ENCODE peak calls at places on chromosomes 1 and 21, in nine cellular contexts. One of them, this sample, is unnamed.

GRCh38 chr1:196401454-196401838 is 206.8 kb downstream of the KCNT2 start:
- DNase-seq in COLO829: no peak
- DNase-seq in activated naive CD8-positive, alpha-beta T cell treated with anti-CD3 and anti-CD28 coated beads for 36 hours: no peak
- DNase-seq in adipocyte: no peak
- DNase-seq in neural crest cell: no peak
- DNase-seq in stimulated activated CD8-positive, alpha-beta memory T cell treated with anti-CD3 and anti-CD28 coated beads, Interleukin-7, amount 100 ng/mL, for 24 hours: no peak
- DNase-seq in nucleus accumbens: no peak
- DNase-seq in NCI-H510A treated with DMSO at 0.1 percent for 48 hours: no peak
- DNase-seq in activated T-helper 1 cell treated with anti-CD3 and anti-CD28 coated beads, Interleukin-2, amount 50 U/mL, for 16 hours: no peak
- DNase-seq in this sample: no peak

GRCh38 chr1:156908541-156908940 is 11.9 kb upstream of the LRRC71 start:
- DNase-seq in COLO829: no peak
- DNase-seq in activated naive CD8-positive, alpha-beta T cell treated with anti-CD3 and anti-CD28 coated beads for 36 hours: no peak
- DNase-seq in adipocyte: no peak
- DNase-seq in neural crest cell: no peak
- DNase-seq in stimulated activated CD8-positive, alpha-beta memory T cell treated with anti-CD3 and anti-CD28 coated beads, Interleukin-7, amount 100 ng/mL, for 24 hours: no peak
- DNase-seq in nucleus accumbens: no peak
- DNase-seq in NCI-H510A treated with DMSO at 0.1 percent for 48 hours: no peak
- DNase-seq in activated T-helper 1 cell treated with anti-CD3 and anti-CD28 coated beads, Interleukin-2, amount 50 U/mL, for 16 hours: no peak
- DNase-seq in this sample: no peak

GRCh38 chr1:95652423-95652958 is 418.5 kb downstream of the RWDD3 start:
- DNase-seq in COLO829: no peak
- DNase-seq in activated naive CD8-positive, alpha-beta T cell treated with anti-CD3 and anti-CD28 coated beads for 36 hours: no peak
- DNase-seq in adipocyte: no peak
- DNase-seq in neural crest cell: no peak
- DNase-seq in stimulated activated CD8-positive, alpha-beta memory T cell treated with anti-CD3 and anti-CD28 coated beads, Interleukin-7, amount 100 ng/mL, for 24 hours: no peak
- DNase-seq in nucleus accumbens: no peak
- DNase-seq in NCI-H510A treated with DMSO at 0.1 percent for 48 hours: no peak
- DNase-seq in activated T-helper 1 cell treated with anti-CD3 and anti-CD28 coated beads, Interleukin-2, amount 50 U/mL, for 16 hours: no peak
- DNase-seq in this sample: no peak

GRCh38 chr21:41816583-41817165 is 49.8 kb upstream of the RIPK4 start:
- DNase-seq in COLO829: peak; percentile 18
- DNase-seq in activated naive CD8-positive, alpha-beta T cell treated with anti-CD3 and anti-CD28 coated beads for 36 hours: peak; percentile 54
- DNase-seq in adipocyte: peak; percentile 77
- DNase-seq in neural crest cell: peak; percentile 57
- DNase-seq in stimulated activated CD8-positive, alpha-beta memory T cell treated with anti-CD3 and anti-CD28 coated beads, Interleukin-7, amount 100 ng/mL, for 24 hours: peak; percentile 12
- DNase-seq in nucleus accumbens: no peak
- DNase-seq in NCI-H510A treated with DMSO at 0.1 percent for 48 hours: peak; percentile 33
- DNase-seq in activated T-helper 1 cell treated with anti-CD3 and anti-CD28 coated beads, Interleukin-2, amount 50 U/mL, for 16 hours: no peak
- DNase-seq in this sample: peak; percentile 83

GRCh38 chr1:231039161-231040018 is 664 bp downstream of the FAM89A start:
- DNase-seq in COLO829: peak; percentile 29
- DNase-seq in activated naive CD8-positive, alpha-beta T cell treated with anti-CD3 and anti-CD28 coated beads for 36 hours: peak; percentile 52
- DNase-seq in adipocyte: peak; percentile 78
- DNase-seq in neural crest cell: peak; percentile 32
- DNase-seq in stimulated activated CD8-positive, alpha-beta memory T cell treated with anti-CD3 and anti-CD28 coated beads, Interleukin-7, amount 100 ng/mL, for 24 hours: no peak
- DNase-seq in nucleus accumbens: no peak
- DNase-seq in NCI-H510A treated with DMSO at 0.1 percent for 48 hours: peak; percentile 21
- DNase-seq in activated T-helper 1 cell treated with anti-CD3 and anti-CD28 coated beads, Interleukin-2, amount 50 U/mL, for 16 hours: peak; percentile 6
- DNase-seq in this sample: peak; percentile 55

GRCh38 chr1:1435094-1435903 is at the start of gene VWA1:
- DNase-seq in COLO829: peak; percentile 70
- DNase-seq in activated naive CD8-positive, alpha-beta T cell treated with anti-CD3 and anti-CD28 coated beads for 36 hours: peak; percentile 82
- DNase-seq in adipocyte: peak; percentile 83
- DNase-seq in neural crest cell: peak; percentile 61
- DNase-seq in stimulated activated CD8-positive, alpha-beta memory T cell treated with anti-CD3 and anti-CD28 coated beads, Interleukin-7, amount 100 ng/mL, for 24 hours: peak; percentile 38
- DNase-seq in nucleus accumbens: no peak
- DNase-seq in NCI-H510A treated with DMSO at 0.1 percent for 48 hours: peak; percentile 92
- DNase-seq in activated T-helper 1 cell treated with anti-CD3 and anti-CD28 coated beads, Interleukin-2, amount 50 U/mL, for 16 hours: no peak
- DNase-seq in this sample: peak; percentile 92

GRCh38 chr1:101314244-101314643 is 77.4 kb downstream of the S1PR1 start:
- DNase-seq in COLO829: no peak
- DNase-seq in activated naive CD8-positive, alpha-beta T cell treated with anti-CD3 and anti-CD28 coated beads for 36 hours: no peak
- DNase-seq in adipocyte: peak; percentile 24
- DNase-seq in neural crest cell: no peak
- DNase-seq in stimulated activated CD8-positive, alpha-beta memory T cell treated with anti-CD3 and anti-CD28 coated beads, Interleukin-7, amount 100 ng/mL, for 24 hours: no peak
- DNase-seq in nucleus accumbens: no peak
- DNase-seq in NCI-H510A treated with DMSO at 0.1 percent for 48 hours: no peak
- DNase-seq in activated T-helper 1 cell treated with anti-CD3 and anti-CD28 coated beads, Interleukin-2, amount 50 U/mL, for 16 hours: no peak
- DNase-seq in this sample: no peak

GRCh38 chr1:174676856-174677255 is 229.1 kb downstream of the GPR52 start:
- DNase-seq in COLO829: no peak
- DNase-seq in activated naive CD8-positive, alpha-beta T cell treated with anti-CD3 and anti-CD28 coated beads for 36 hours: no peak
- DNase-seq in adipocyte: no peak
- DNase-seq in neural crest cell: no peak
- DNase-seq in stimulated activated CD8-positive, alpha-beta memory T cell treated with anti-CD3 and anti-CD28 coated beads, Interleukin-7, amount 100 ng/mL, for 24 hours: no peak
- DNase-seq in nucleus accumbens: no peak
- DNase-seq in NCI-H510A treated with DMSO at 0.1 percent for 48 hours: no peak
- DNase-seq in activated T-helper 1 cell treated with anti-CD3 and anti-CD28 coated beads, Interleukin-2, amount 50 U/mL, for 16 hours: no peak
- DNase-seq in this sample: no peak

GRCh38 chr1:12059226-12059625 is 3.9 kb upstream of the TNFRSF8 start:
- DNase-seq in COLO829: no peak
- DNase-seq in activated naive CD8-positive, alpha-beta T cell treated with anti-CD3 and anti-CD28 coated beads for 36 hours: no peak
- DNase-seq in adipocyte: no peak
- DNase-seq in neural crest cell: no peak
- DNase-seq in stimulated activated CD8-positive, alpha-beta memory T cell treated with anti-CD3 and anti-CD28 coated beads, Interleukin-7, amount 100 ng/mL, for 24 hours: no peak
- DNase-seq in nucleus accumbens: no peak
- DNase-seq in NCI-H510A treated with DMSO at 0.1 percent for 48 hours: no peak
- DNase-seq in activated T-helper 1 cell treated with anti-CD3 and anti-CD28 coated beads, Interleukin-2, amount 50 U/mL, for 16 hours: no peak
- DNase-seq in this sample: no peak

GRCh38 chr1:226029568-226030225 is 30.6 kb upstream of the SDE2 start:
- DNase-seq in COLO829: no peak
- DNase-seq in activated naive CD8-positive, alpha-beta T cell treated with anti-CD3 and anti-CD28 coated beads for 36 hours: no peak
- DNase-seq in adipocyte: no peak
- DNase-seq in neural crest cell: no peak
- DNase-seq in stimulated activated CD8-positive, alpha-beta memory T cell treated with anti-CD3 and anti-CD28 coated beads, Interleukin-7, amount 100 ng/mL, for 24 hours: no peak
- DNase-seq in nucleus accumbens: no peak
- DNase-seq in NCI-H510A treated with DMSO at 0.1 percent for 48 hours: no peak
- DNase-seq in activated T-helper 1 cell treated with anti-CD3 and anti-CD28 coated beads, Interleukin-2, amount 50 U/mL, for 16 hours: no peak
- DNase-seq in this sample: no peak

GRCh38 chr1:16158993-16159831 is 3.3 kb upstream of the EPHA2 start:
- DNase-seq in COLO829: no peak
- DNase-seq in activated naive CD8-positive, alpha-beta T cell treated with anti-CD3 and anti-CD28 coated beads for 36 hours: no peak
- DNase-seq in adipocyte: no peak
- DNase-seq in neural crest cell: no peak
- DNase-seq in stimulated activated CD8-positive, alpha-beta memory T cell treated with anti-CD3 and anti-CD28 coated beads, Interleukin-7, amount 100 ng/mL, for 24 hours: no peak
- DNase-seq in nucleus accumbens: no peak
- DNase-seq in NCI-H510A treated with DMSO at 0.1 percent for 48 hours: no peak
- DNase-seq in activated T-helper 1 cell treated with anti-CD3 and anti-CD28 coated beads, Interleukin-2, amount 50 U/mL, for 16 hours: no peak
- DNase-seq in this sample: no peak

GRCh38 chr1:211379446-211379845 is 52.8 kb downstream of the TRAF5 start:
- DNase-seq in COLO829: no peak
- DNase-seq in activated naive CD8-positive, alpha-beta T cell treated with anti-CD3 and anti-CD28 coated beads for 36 hours: no peak
- DNase-seq in adipocyte: no peak
- DNase-seq in neural crest cell: no peak
- DNase-seq in stimulated activated CD8-positive, alpha-beta memory T cell treated with anti-CD3 and anti-CD28 coated beads, Interleukin-7, amount 100 ng/mL, for 24 hours: no peak
- DNase-seq in nucleus accumbens: no peak
- DNase-seq in NCI-H510A treated with DMSO at 0.1 percent for 48 hours: no peak
- DNase-seq in activated T-helper 1 cell treated with anti-CD3 and anti-CD28 coated beads, Interleukin-2, amount 50 U/mL, for 16 hours: no peak
- DNase-seq in this sample: no peak

GRCh38 chr1:7948950-7949349 is 8.3 kb upstream of the TNFRSF9 start:
- DNase-seq in COLO829: no peak
- DNase-seq in activated naive CD8-positive, alpha-beta T cell treated with anti-CD3 and anti-CD28 coated beads for 36 hours: peak; percentile 26
- DNase-seq in adipocyte: peak; percentile 51
- DNase-seq in neural crest cell: no peak
- DNase-seq in stimulated activated CD8-positive, alpha-beta memory T cell treated with anti-CD3 and anti-CD28 coated beads, Interleukin-7, amount 100 ng/mL, for 24 hours: no peak
- DNase-seq in nucleus accumbens: no peak
- DNase-seq in NCI-H510A treated with DMSO at 0.1 percent for 48 hours: no peak
- DNase-seq in activated T-helper 1 cell treated with anti-CD3 and anti-CD28 coated beads, Interleukin-2, amount 50 U/mL, for 16 hours: no peak
- DNase-seq in this sample: no peak

GRCh38 chr1:92329356-92330129 is 30.7 kb downstream of the RPAP2 start:
- DNase-seq in COLO829: no peak
- DNase-seq in activated naive CD8-positive, alpha-beta T cell treated with anti-CD3 and anti-CD28 coated beads for 36 hours: no peak
- DNase-seq in adipocyte: peak; percentile 49
- DNase-seq in neural crest cell: no peak
- DNase-seq in stimulated activated CD8-positive, alpha-beta memory T cell treated with anti-CD3 and anti-CD28 coated beads, Interleukin-7, amount 100 ng/mL, for 24 hours: no peak
- DNase-seq in nucleus accumbens: no peak
- DNase-seq in NCI-H510A treated with DMSO at 0.1 percent for 48 hours: no peak
- DNase-seq in activated T-helper 1 cell treated with anti-CD3 and anti-CD28 coated beads, Interleukin-2, amount 50 U/mL, for 16 hours: no peak
- DNase-seq in this sample: no peak

GRCh38 chr1:155951753-155952504 is 10.5 kb downstream of the RXFP4 start:
- DNase-seq in COLO829: no peak
- DNase-seq in activated naive CD8-positive, alpha-beta T cell treated with anti-CD3 and anti-CD28 coated beads for 36 hours: no peak
- DNase-seq in adipocyte: no peak
- DNase-seq in neural crest cell: no peak
- DNase-seq in stimulated activated CD8-positive, alpha-beta memory T cell treated with anti-CD3 and anti-CD28 coated beads, Interleukin-7, amount 100 ng/mL, for 24 hours: no peak
- DNase-seq in nucleus accumbens: no peak
- DNase-seq in NCI-H510A treated with DMSO at 0.1 percent for 48 hours: no peak
- DNase-seq in activated T-helper 1 cell treated with anti-CD3 and anti-CD28 coated beads, Interleukin-2, amount 50 U/mL, for 16 hours: no peak
- DNase-seq in this sample: no peak

GRCh38 chr1:101330427-101331130 is 93.8 kb downstream of the S1PR1 start:
- DNase-seq in COLO829: no peak
- DNase-seq in activated naive CD8-positive, alpha-beta T cell treated with anti-CD3 and anti-CD28 coated beads for 36 hours: no peak
- DNase-seq in adipocyte: no peak
- DNase-seq in neural crest cell: no peak
- DNase-seq in stimulated activated CD8-positive, alpha-beta memory T cell treated with anti-CD3 and anti-CD28 coated beads, Interleukin-7, amount 100 ng/mL, for 24 hours: no peak
- DNase-seq in nucleus accumbens: no peak
- DNase-seq in NCI-H510A treated with DMSO at 0.1 percent for 48 hours: no peak
- DNase-seq in activated T-helper 1 cell treated with anti-CD3 and anti-CD28 coated beads, Interleukin-2, amount 50 U/mL, for 16 hours: no peak
- DNase-seq in this sample: no peak

GRCh38 chr1:84146375-84147032 is 2.4 kb downstream of the PRKACB start:
- DNase-seq in COLO829: peak; percentile 37
- DNase-seq in activated naive CD8-positive, alpha-beta T cell treated with anti-CD3 and anti-CD28 coated beads for 36 hours: no peak
- DNase-seq in adipocyte: peak; percentile 70
- DNase-seq in neural crest cell: no peak
- DNase-seq in stimulated activated CD8-positive, alpha-beta memory T cell treated with anti-CD3 and anti-CD28 coated beads, Interleukin-7, amount 100 ng/mL, for 24 hours: no peak
- DNase-seq in nucleus accumbens: no peak
- DNase-seq in NCI-H510A treated with DMSO at 0.1 percent for 48 hours: no peak
- DNase-seq in activated T-helper 1 cell treated with anti-CD3 and anti-CD28 coated beads, Interleukin-2, amount 50 U/mL, for 16 hours: no peak
- DNase-seq in this sample: no peak

GRCh38 chr1:213988639-213989070 is 882 bp downstream of the PROX1 start:
- DNase-seq in COLO829: no peak
- DNase-seq in activated naive CD8-positive, alpha-beta T cell treated with anti-CD3 and anti-CD28 coated beads for 36 hours: no peak
- DNase-seq in adipocyte: no peak
- DNase-seq in neural crest cell: no peak
- DNase-seq in stimulated activated CD8-positive, alpha-beta memory T cell treated with anti-CD3 and anti-CD28 coated beads, Interleukin-7, amount 100 ng/mL, for 24 hours: no peak
- DNase-seq in nucleus accumbens: no peak
- DNase-seq in NCI-H510A treated with DMSO at 0.1 percent for 48 hours: peak; percentile 62
- DNase-seq in activated T-helper 1 cell treated with anti-CD3 and anti-CD28 coated beads, Interleukin-2, amount 50 U/mL, for 16 hours: no peak
- DNase-seq in this sample: no peak